ENCODE peak calls at places on chromosomes 3 and 15, in four cellular contexts. P, N, F and G are unnamed samples. For H3K27me3 and H3K4me1, the result is how much of the 10 kb centered on the place peaks cover.

GRCh38 chr15:33848011-33848410 is 120.3 kb upstream of the CHRM5 start:
- DNase-seq in P (no peak), N (no peak), F (no peak), G (no peak)

GRCh38 chr3:187922704-187923393 is 177.6 kb upstream of the BCL6 start:
- DNase-seq in P (no peak), N (no peak), F (peak), G (no peak)

GRCh38 chr3:108159128-108159527 is 63.1 kb downstream of the IFT57 start:
- DNase-seq in P (no peak), N (no peak), F (peak), G (no peak)

GRCh38 chr15:58065445-58066041 is at the start of gene ALDH1A2:
- DNase-seq in P (no peak), N (no peak), F (no peak), G (peak)

GRCh38 chr3:151379083-151379734 is 5.3 kb downstream of the P2RY12 start:
- DNase-seq in P (peak), N (no peak), F (no peak), G (no peak)

GRCh38 chr3:100254168-100254777 is 6.5 kb upstream of the TBC1D23 start:
- DNase-seq in P (peak), N (peak), F (peak), G (no peak)

GRCh38 chr3:64601824-64602223 is 86.0 kb downstream of the ADAMTS9 start:
- DNase-seq in P (no peak), N (no peak), F (no peak), G (no peak)

GRCh38 chr3:71862374-71863145 is 77.6 kb upstream of the PROK2 start:
- DNase-seq in P (no peak), N (no peak), F (no peak), G (no peak)

GRCh38 chr15:54681578-54681977 is 515.2 kb downstream of the RSL24D1 start:
- DNase-seq in P (no peak), N (no peak), F (no peak), G (no peak)

GRCh38 chr3:66803206-66803605 is 194.9 kb upstream of the KBTBD8 start:
- DNase-seq in P (no peak), N (no peak), F (no peak), G (no peak)

GRCh38 chr3:20041197-20041780 is 1.0 kb downstream of the KAT2B start:
- DNase-seq in P (peak), N (peak), F (peak), G (peak)

GRCh38 chr15:40418126-40418525 is 12.5 kb downstream of the IVD start:
- DNase-seq in P (no peak), N (no peak), F (no peak), G (no peak)

GRCh38 chr15:35479423-35479822 is 66.5 kb downstream of the DPH6 start:
- DNase-seq in P (no peak), N (no peak), F (no peak), G (no peak)

GRCh38 chr15:93497256-93497655 is 408.2 kb upstream of the RGMA start:
- DNase-seq in P (no peak), N (no peak), F (peak), G (no peak)

GRCh38 chr15:31081568-31082250 is 19.8 kb downstream of the TRPM1 start:
- DNase-seq in P (peak), N (no peak), F (no peak), G (no peak)

GRCh38 chr3:38966956-38967795 is 84.6 kb downstream of the SCN11A start:
- DNase-seq in P (no peak), N (no peak), F (no peak), G (no peak)

GRCh38 chr3:72043212-72044133 is 258.5 kb upstream of the PROK2 start:
- DNase-seq in P (no peak), N (no peak), F (no peak), G (no peak)

GRCh38 chr3:102230057-102230456 is 204.8 kb upstream of the ZPLD1 start:
- DNase-seq in P (no peak), N (no peak), F (no peak), G (no peak)

GRCh38 chr3:13495921-13496723 is 16.0 kb downstream of the HDAC11 start:
- DNase-seq in P (peak), N (peak), F (peak), G (peak)

GRCh38 chr15:88454867-88455810 is 12.0 kb downstream of the MRPL46 start:
- DNase-seq in P (peak), N (peak), F (peak), G (peak)

GRCh38 chr3:194273396-194274310 is 77.5 kb downstream of the CPN2 start:
- DNase-seq in P (no peak), N (peak), F (no peak), G (peak)

GRCh38 chr15:39767921-39768320 is 14.7 kb downstream of the FSIP1 start:
- DNase-seq in P (no peak), N (no peak), F (no peak), G (no peak)

GRCh38 chr15:90362936-90363212 is 10.8 kb downstream of the ZNF774 start:
- DNase-seq in P (no peak), N (no peak), F (peak), G (no peak)

GRCh38 chr3:197520311-197521276 is 35.2 kb downstream of the BDH1 start:
- DNase-seq in P (peak), N (no peak), F (peak), G (no peak)

GRCh38 chr15:76393614-76394013 is 57.0 kb downstream of the ISL2 start:
- DNase-seq in P (no peak), N (no peak), F (peak), G (no peak)

GRCh38 chr15:85687329-85687728 is 107.4 kb downstream of the KLHL25 start:
- DNase-seq in P (no peak), N (no peak), F (no peak), G (no peak)

GRCh38 chr15:51580982-51581381 is 41.6 kb downstream of the DMXL2 start:
- DNase-seq in P (no peak), N (no peak), F (no peak), G (no peak)

GRCh38 chr15:62816342-62817059 is 226.0 kb upstream of the TPM1 start:
- DNase-seq in P (no peak), N (no peak), F (peak), G (no peak)

GRCh38 chr3:113537155-113537554 is 4.8 kb downstream of the SIDT1 start:
- DNase-seq in P (no peak), N (no peak), F (no peak), G (no peak)
- H3K4me3 ChIP-seq in P (no peak), N (no peak), F (no peak), G (no peak)

DNA sequence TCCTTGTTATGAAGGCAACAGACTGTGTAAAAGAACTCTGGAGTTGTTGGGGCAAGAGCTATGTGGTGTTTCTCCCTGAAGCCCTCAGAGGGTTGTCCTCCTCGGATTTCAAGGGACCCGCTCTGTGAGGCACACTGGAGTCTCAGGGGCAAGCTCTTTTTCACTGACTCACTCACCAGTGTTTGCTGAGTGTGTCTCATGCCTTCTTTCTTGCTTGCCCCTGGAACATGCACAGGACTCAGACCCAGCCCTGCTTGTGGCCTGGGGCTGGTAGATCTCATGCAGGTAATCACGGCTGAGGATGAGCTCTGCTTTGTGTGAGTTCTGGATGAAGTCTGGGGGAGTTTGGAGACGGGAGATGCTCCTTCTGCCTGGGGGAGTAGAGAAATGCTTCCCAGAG is 93.7 kb downstream of the CACNA1D start:
- DNase-seq in P (no peak), N (no peak), F (no peak), G (no peak)
- H3K27me3 ChIP-seq in P (under half), N (under half), F (under half), G (under half)

GRCh38 chr3:123392368-123392767 is 56.5 kb downstream of the ADCY5 start:
- DNase-seq in P (no peak), N (no peak), F (no peak), G (no peak)

GRCh38 chr3:123396171-123397049 is 52.5 kb downstream of the ADCY5 start:
- DNase-seq in P (no peak), N (no peak), F (no peak), G (no peak)

GRCh38 chr3:123395235-123395634 is 53.7 kb downstream of the ADCY5 start:
- DNase-seq in P (no peak), N (no peak), F (no peak), G (no peak)

GRCh38 chr3:123392871-123393620 is 55.8 kb downstream of the ADCY5 start:
- DNase-seq in P (no peak), N (no peak), F (peak), G (no peak)

DNA sequence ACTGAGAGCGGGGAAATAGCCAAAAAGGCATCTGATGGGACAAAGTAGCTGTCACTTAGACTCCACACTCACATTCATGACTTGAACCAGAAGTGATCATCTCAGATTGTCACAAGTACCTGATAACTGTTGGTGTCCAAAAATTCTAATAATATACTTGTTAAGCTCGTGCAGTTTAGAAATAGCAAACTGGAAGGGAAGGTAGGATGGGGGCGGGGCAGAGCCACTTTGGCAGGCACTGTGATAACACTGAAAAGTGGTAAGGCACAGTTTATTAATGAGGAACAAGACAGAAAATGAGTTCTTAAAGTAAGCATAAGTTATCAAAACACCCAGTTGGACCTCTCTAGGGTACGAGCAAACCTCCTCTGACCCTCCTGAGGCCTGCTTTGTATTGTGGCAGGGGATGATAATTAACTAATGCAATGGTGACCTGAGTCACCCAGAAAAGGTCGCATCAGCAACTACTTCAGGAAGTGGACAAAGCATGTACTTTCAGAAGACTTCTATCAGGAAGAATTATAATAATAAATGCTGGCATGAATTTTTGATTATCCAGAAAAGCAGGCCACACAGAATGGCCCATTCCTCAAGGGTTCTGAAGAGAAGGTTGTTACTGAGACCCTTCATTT is 54.4 kb downstream of the ADCY5 start:
- DNase-seq in P (no peak), N (peak), F (no peak), G (no peak)
- H3K4me1 ChIP-seq in P (under half), N (under half), F (under half), G (under half)

DNA sequence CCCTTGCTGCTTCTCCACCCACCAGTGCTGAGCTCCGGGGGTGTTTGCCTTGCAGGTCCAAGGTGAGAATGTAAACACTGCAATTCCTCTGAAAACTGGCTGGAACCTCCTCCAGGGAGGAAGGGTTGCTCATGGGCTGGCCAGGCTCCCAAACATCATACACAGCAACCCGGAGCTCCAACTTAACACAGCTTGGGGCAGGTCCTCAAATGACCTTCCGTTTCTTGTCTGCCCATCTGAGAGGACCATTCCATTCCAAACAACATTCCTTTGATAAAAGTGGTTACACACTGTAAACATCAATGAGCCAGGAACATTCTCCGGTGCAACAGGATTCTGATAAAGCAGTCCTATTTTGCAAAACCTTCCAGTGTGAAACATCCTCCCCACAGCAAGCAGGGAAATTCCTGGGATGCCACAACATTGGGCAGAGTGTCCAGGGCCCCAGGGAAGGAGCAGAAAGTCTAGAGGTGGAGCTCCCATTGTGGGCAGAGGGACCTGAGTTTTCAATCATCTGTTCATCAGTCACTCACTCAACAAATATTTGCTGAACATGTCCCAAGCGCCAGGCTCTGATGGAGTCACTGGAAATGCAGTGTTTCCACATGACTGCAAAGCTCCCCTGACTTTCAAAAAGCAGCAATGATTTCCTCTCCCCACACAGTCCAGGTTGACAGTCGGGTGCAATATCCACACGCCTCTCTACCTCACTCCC is 7.3 kb upstream of the HEG1 start:
- DNase-seq in P (no peak), N (no peak), F (peak), G (peak)
- H3K4me3 ChIP-seq in P (no peak), N (no peak), F (no peak), G (no peak)

DNA sequence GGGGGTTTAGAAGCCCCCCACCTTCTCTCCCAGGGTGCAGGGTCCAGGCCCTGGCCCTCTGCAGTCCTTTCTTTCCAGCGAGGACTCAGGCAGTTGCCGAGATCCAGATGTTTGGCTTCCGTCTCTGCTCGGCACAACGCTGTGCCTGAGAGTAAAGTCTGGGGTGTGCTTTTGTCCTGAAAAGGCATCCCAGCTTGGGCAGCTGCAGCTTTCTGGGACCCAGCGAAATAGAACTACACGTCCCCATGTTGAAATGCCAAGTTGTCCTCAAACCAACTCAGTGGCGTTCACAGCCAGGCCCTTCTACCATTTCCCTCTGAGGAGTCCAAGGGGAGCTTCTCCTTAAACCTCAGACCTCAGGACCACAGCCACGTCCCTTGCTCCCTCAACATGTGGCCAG is 23.1 kb downstream of the FGD5 start:
- DNase-seq in P (no peak), N (no peak), F (no peak), G (no peak)
- H3K27me3 ChIP-seq in P (under half), N (under half), F (under half), G (under half)

DNA sequence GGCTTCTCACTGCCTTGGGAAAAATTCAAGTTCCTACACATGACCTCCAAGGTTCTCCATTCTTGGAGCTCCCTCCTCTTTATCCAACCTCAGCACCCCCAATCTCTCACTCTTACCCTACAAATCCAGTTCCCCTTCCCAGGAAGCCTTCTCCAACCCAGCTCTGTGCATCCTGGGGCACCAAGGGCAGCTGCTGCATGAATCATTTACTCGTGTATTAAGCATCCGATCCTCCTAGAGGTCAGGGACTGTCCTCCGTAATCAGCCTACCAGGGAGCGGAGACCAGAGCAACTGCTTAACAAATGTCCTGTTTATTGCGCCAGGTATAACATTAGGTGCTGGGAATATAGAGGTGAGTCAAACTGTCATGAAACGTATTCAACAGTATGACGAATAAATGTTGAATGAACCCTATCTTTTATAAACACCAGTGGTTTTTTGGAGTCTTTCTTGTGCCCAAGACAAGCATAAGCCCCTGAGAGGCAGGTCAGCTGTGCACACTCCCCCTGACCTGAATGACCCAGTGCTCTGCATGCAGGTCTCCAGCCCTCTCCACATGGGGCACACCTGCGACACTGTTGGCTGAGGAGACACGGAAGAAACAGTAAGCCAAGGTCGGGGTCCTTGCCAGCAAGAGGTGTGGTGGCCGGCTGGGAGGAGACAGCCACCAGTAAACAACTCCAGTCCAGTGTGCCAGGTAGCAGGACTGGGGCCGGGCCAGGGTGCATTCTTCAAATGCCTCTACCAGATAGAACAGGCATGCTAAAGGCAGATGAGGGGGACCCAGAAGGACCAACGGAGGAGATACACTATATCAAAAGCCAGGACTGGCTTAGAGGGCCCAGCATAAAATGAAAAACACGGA is 27.6 kb downstream of the ANP32A start:
- DNase-seq in P (peak), N (no peak), F (no peak), G (peak)
- H3K4me1 ChIP-seq in P (under half), N (half or more), F (under half), G (under half)

DNA sequence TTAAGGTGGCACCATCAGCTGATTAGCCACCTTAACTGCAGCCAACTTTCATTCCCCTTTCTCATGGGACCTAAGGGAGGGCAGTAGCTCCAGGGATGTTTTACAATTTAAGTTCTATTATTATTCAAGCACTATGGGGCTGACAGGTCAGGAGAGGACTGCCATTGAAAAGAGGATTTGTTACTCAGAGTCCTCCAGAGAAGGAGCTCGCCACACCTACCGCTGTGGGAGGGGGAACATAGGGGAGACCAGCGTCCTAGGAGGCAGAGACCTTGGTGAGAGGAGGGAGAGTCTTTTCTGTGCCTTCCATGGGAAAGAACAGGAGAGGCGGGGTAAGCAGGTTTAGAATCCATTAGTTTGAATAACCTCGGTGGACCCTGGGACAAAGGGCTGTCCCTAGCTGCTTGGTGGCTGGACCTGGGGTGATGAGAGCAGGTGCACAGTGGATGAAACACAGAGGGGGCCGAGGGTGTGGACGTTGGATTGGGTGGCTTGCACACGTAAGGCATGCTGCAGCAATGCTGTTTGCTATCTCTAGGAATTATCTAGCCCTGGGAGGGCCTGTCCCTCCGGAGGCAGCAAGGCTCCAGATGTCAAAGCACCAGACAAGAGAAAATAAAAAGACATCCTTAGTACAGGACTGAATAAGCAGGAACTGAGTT is 14.2 kb downstream of the ATP10A start:
- DNase-seq in P (no peak), N (no peak), F (no peak), G (no peak)
- H3K4me3 ChIP-seq in P (no peak), N (peak), F (peak), G (no peak)

DNA sequence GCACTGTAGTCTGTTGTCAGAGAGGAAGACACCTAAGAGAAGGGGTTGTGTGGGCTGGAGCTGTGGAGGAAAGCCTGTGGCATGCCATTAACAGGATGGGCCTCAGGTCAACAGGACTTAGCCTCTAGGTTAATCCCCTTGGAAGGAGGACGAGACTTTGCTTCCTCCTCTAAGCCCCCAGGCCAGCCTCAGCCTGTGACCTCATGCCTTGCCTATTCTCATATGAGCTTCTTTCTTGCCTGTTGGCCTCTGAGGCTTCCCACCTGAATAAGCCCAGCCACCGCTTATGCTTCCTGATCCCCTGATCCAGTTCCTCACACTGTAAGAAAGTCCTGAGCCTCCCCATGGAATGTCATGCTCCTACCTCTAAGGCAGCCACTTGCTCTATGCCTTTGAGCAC is 52.2 kb upstream of the TBC1D21 start:
- DNase-seq in P (no peak), N (no peak), F (no peak), G (no peak)
- H3K27me3 ChIP-seq in P (under half), N (under half), F (under half), G (under half)